ENCODE peak calls at places on chromosome 3, in five cellular contexts. M, A, X, Z and U are unnamed samples.

GRCh38 chr3:107143206-107143605 is 234.0 kb upstream of the CCDC54 start:
- DNase-seq in M (no peak), A (peak), X (no peak), Z (no peak), U (no peak)

GRCh38 chr3:14336414-14337285 is 65.8 kb upstream of the SLC6A6 start:
- DNase-seq in M (no peak), A (no peak), X (no peak), Z (no peak), U (no peak)

GRCh38 chr3:179196098-179196497 is 47.9 kb downstream of the PIK3CA start:
- DNase-seq in M (peak), A (no peak), X (no peak), Z (no peak), U (no peak)

GRCh38 chr3:155326901-155327300 is 33.4 kb upstream of the STRIT1 start:
- DNase-seq in M (no peak), A (no peak), X (no peak), Z (no peak), U (no peak)

GRCh38 chr3:188389711-188390346 is 235.9 kb downstream of the LPP start:
- DNase-seq in M (no peak), A (no peak), X (no peak), Z (no peak), U (no peak)

GRCh38 chr3:112446343-112446742 is 52.9 kb downstream of the BTLA start:
- DNase-seq in M (no peak), A (peak), X (no peak), Z (no peak), U (peak)

GRCh38 chr3:78427303-78427702 is 1340.5 kb downstream of the ROBO1 start:
- DNase-seq in M (no peak), A (no peak), X (no peak), Z (no peak), U (no peak)

GRCh38 chr3:110027446-110027845 is 690.1 kb upstream of the DPPA4 start:
- DNase-seq in M (peak), A (no peak), X (no peak), Z (no peak), U (no peak)

GRCh38 chr3:11014253-11014652 is 21.7 kb downstream of the SLC6A1 start:
- DNase-seq in M (no peak), A (no peak), X (no peak), Z (no peak), U (no peak)

GRCh38 chr3:41768363-41768762 is 193.5 kb downstream of the ULK4 start:
- DNase-seq in M (no peak), A (no peak), X (no peak), Z (no peak), U (no peak)

GRCh38 chr3:9061634-9062033 is 98.4 kb upstream of the RAD18 start:
- DNase-seq in M (no peak), A (no peak), X (no peak), Z (no peak), U (no peak)

GRCh38 chr3:102114264-102114979 is 265.1 kb downstream of the NFKBIZ start:
- DNase-seq in M (no peak), A (no peak), X (no peak), Z (no peak), U (no peak)

GRCh38 chr3:184491011-184491576 is 70.5 kb upstream of the EPHB3 start:
- DNase-seq in M (no peak), A (no peak), X (no peak), Z (peak), U (no peak)

GRCh38 chr3:160369784-160370183 is 29.2 kb downstream of the IFT80 start:
- DNase-seq in M (no peak), A (no peak), X (no peak), Z (no peak), U (no peak)

GRCh38 chr3:61454806-61455205 is 106.6 kb upstream of the PTPRG start:
- DNase-seq in M (peak), A (no peak), X (no peak), Z (no peak), U (no peak)

GRCh38 chr3:150314248-150315027 is 93.7 kb upstream of the TSC22D2 start:
- DNase-seq in M (no peak), A (no peak), X (no peak), Z (no peak), U (no peak)
- H2AK5ac ChIP-seq in M (peak), A (no peak), X (no peak), Z (no peak), U (no peak)

GRCh38 chr3:129399145-129399894 is 29.1 kb downstream of the EFCAB12 start:
- DNase-seq in M (peak), A (peak), X (peak), Z (peak), U (peak)
- H2BK5ac ChIP-seq in M (peak), A (no peak), X (peak), Z (no peak), U (no peak)

GRCh38 chr3:145776782-145777408 is 384.1 kb downstream of the PLOD2 start:
- DNase-seq in M (peak), A (peak), X (peak), Z (peak), U (peak)
- H2AK5ac ChIP-seq in M (no peak), A (no peak), X (no peak), Z (no peak), U (no peak)

GRCh38 chr3:33722186-33722585 is 4.1 kb upstream of the CLASP2 start:
- DNase-seq in M (peak), A (no peak), X (no peak), Z (no peak), U (no peak)

GRCh38 chr3:33716227-33716626 is 1.8 kb downstream of the CLASP2 start:
- DNase-seq in M (no peak), A (no peak), X (no peak), Z (no peak), U (no peak)

GRCh38 chr3:33717866-33718594 is at the start of gene CLASP2:
- DNase-seq in M (peak), A (peak), X (peak), Z (peak), U (peak)

GRCh38 chr3:33718595-33718907 is 497 bp upstream of the CLASP2 start:
- DNase-seq in M (no peak), A (no peak), X (no peak), Z (no peak), U (no peak)

DNA sequence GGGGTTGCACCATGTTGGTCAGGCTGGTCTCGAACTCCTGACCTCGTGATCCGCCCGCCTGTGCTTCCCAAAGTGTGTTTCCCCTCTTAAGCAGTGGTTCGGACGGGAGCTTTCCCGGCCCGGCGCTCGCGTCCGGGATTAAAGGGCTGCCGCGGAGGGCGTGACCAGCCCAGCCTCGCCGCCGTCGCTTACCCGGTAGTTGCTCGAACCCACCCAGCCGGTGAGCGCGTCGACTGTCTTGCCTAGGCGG is 513 bp downstream of the CLASP2 start:
- DNase-seq in M (peak), A (no peak), X (no peak), Z (peak), U (no peak)
- H2BK5ac ChIP-seq in M (peak), A (peak), X (peak), Z (no peak), U (no peak)